ENCODE peak calls at places on chromosomes 16 and 17, in seven cellular contexts. N is stimulated activated CD4-positive, alpha-beta T cell treated with anti-CD3 and anti-CD28 coated beads, Interleukin-1b, Interleukin-23, amount 100 ng/mL, for 24 hours; Z is cardiac fibroblast; G is stimulated activated CD8-positive, alpha-beta memory T cell treated with anti-CD3 and anti-CD28 coated beads, Interleukin-15, amount 100 ng/mL, for 1 hour; K is HS-5; F is A172; I is EH. S is an unnamed sample.

GRCh38 chr17:80217703-80218362 is 2.3 kb downstream of the SGSH start:
- DNase-seq in I (no peak), F (no peak), K (no peak), Z (no peak), G (no peak), N (no peak), S (no peak)

GRCh38 chr17:80878876-80879722 is 112.5 kb upstream of the CHMP6 start:
- DNase-seq in F (no peak), I (no peak), G (no peak), Z (no peak), K (no peak), N (no peak), S (no peak)

GRCh38 chr17:27970587-27970986 is 71.9 kb upstream of the NLK start:
- DNase-seq in Z (no peak), F (no peak), N (no peak), G (no peak), I (no peak), K (no peak), S (no peak)

GRCh38 chr17:13230350-13230900 is 212.6 kb upstream of the ELAC2 start:
- DNase-seq in K (no peak), F (no peak), G (no peak), Z (no peak), I (no peak), N (no peak), S (no peak)

GRCh38 chr16:54430491-54431030 is 144.0 kb upstream of the IRX3 start:
- DNase-seq in N (no peak), F (peak), G (no peak), K (peak), I (peak), Z (peak), S (no peak)

GRCh38 chr17:62075308-62075815 is 10.3 kb upstream of the MED13 start:
- DNase-seq in F (peak), Z (no peak), K (no peak), I (no peak), N (no peak), G (no peak), S (no peak)

GRCh38 chr17:7156342-7156940 is 22.7 kb downstream of the ASGR1 start:
- DNase-seq in F (no peak), N (no peak), I (no peak), K (no peak), Z (no peak), G (no peak), S (no peak)

GRCh38 chr16:380837-381787 is 666 bp downstream of the PGAP6 start:
- DNase-seq in G (no peak), K (no peak), N (no peak), F (no peak), Z (no peak), I (peak), S (no peak)

GRCh38 chr17:8896641-8897635 is 29.5 kb upstream of the PIK3R6 start:
- DNase-seq in Z (no peak), I (no peak), K (no peak), N (no peak), G (no peak), F (no peak), S (no peak)

GRCh38 chr17:1580979-1581676 is 18.5 kb upstream of the PITPNA start:
- DNase-seq in Z (no peak), K (no peak), F (no peak), N (no peak), I (no peak), G (no peak), S (no peak)

GRCh38 chr16:88308441-88309173 is 74.2 kb upstream of the ZNF469 start:
- DNase-seq in I (peak), G (no peak), Z (no peak), N (no peak), F (no peak), K (no peak), S (no peak)

GRCh38 chr16:27221576-27222498 is 18.5 kb downstream of the KDM8 start:
- DNase-seq in G (no peak), I (peak), K (no peak), Z (peak), N (no peak), F (peak), S (no peak)

GRCh38 chr16:85412911-85413520 is 200.1 kb upstream of the GSE1 start:
- DNase-seq in G (no peak), Z (no peak), F (no peak), I (no peak), N (no peak), K (no peak), S (no peak)

GRCh38 chr16:69936252-69936651 is 14.9 kb upstream of the CLEC18A start:
- DNase-seq in G (no peak), I (no peak), Z (no peak), K (no peak), N (no peak), F (no peak), S (no peak)

GRCh38 chr17:7217113-7217987 is 2.3 kb downstream of the DLG4 start:
- DNase-seq in G (no peak), Z (peak), K (no peak), F (peak), I (peak), N (no peak), S (peak)

GRCh38 chr17:35101036-35101435 is 18.6 kb downstream of the RAD51D start:
- DNase-seq in K (no peak), Z (no peak), N (no peak), F (no peak), I (no peak), G (no peak), S (no peak)

GRCh38 chr16:2085669-2086068 is 37.9 kb downstream of the TSC2 start:
- DNase-seq in I (peak), F (peak), K (no peak), G (no peak), N (no peak), Z (peak), S (no peak)

GRCh38 chr16:66717112-66717675 is 20.7 kb upstream of the CMTM4 start:
- DNase-seq in K (no peak), G (no peak), N (no peak), I (peak), Z (peak), F (peak), S (peak)